ENCODE peak calls at places on chromosomes 3 and 15, in four cellular contexts. T, E, F and I are unnamed samples.

GRCh38 chr3:42045719-42046243 is 45.4 kb upstream of the TRAK1 start:
- DNase-seq in T (no peak), E (no peak), F (no peak), I (peak; percentile 81)

GRCh38 chr15:98703291-98703690 is 55.0 kb downstream of the IGF1R start:
- DNase-seq in T (no peak), E (no peak), F (no peak), I (no peak)

GRCh38 chr3:84175449-84175848 is 783.3 kb upstream of the CADM2 start:
- DNase-seq in T (no peak), E (no peak), F (no peak), I (no peak)

GRCh38 chr3:114383875-114384557 is 90.2 kb downstream of the TIGIT start:
- DNase-seq in T (peak; percentile 61), E (peak; percentile 47), F (peak; percentile 57), I (peak; percentile 60)

GRCh38 chr3:28590216-28590615 is 241.6 kb upstream of the AZI2 start:
- DNase-seq in T (no peak), E (no peak), F (no peak), I (no peak)

GRCh38 chr3:164459526-164460151 is 618.7 kb downstream of the SI start:
- DNase-seq in T (no peak), E (no peak), F (peak; percentile 38), I (no peak)

GRCh38 chr3:16480861-16481569 is 32.5 kb downstream of the RFTN1 start:
- DNase-seq in T (no peak), E (no peak), F (no peak), I (no peak)

GRCh38 chr3:65173841-65174240 is 486.0 kb upstream of the ADAMTS9 start:
- DNase-seq in T (no peak), E (no peak), F (no peak), I (no peak)

GRCh38 chr15:73686781-73687256 is 2.6 kb downstream of the CD276 start:
- DNase-seq in T (no peak), E (no peak), F (peak; percentile 25), I (no peak)

GRCh38 chr3:152330565-152330964 is 61.8 kb downstream of the MBNL1 start:
- DNase-seq in T (no peak), E (no peak), F (peak; percentile 75), I (no peak)

GRCh38 chr15:90563460-90563859 is 33.7 kb downstream of the CRTC3 start:
- DNase-seq in T (no peak), E (no peak), F (no peak), I (no peak)

GRCh38 chr15:57736591-57736990 is 30.1 kb downstream of the POLR2M start:
- DNase-seq in T (no peak), E (no peak), F (no peak), I (no peak)

GRCh38 chr3:73245459-73245858 is 184.0 kb downstream of the EBLN2 start:
- DNase-seq in T (no peak), E (no peak), F (no peak), I (no peak)

GRCh38 chr3:130276203-130276803 is 69.2 kb upstream of the COL6A5 start:
- DNase-seq in T (peak; percentile 65), E (peak; percentile 23), F (peak; percentile 70), I (peak; percentile 24)

GRCh38 chr3:156253150-156253549 is 132.8 kb downstream of the KCNAB1 start:
- DNase-seq in T (no peak), E (no peak), F (no peak), I (no peak)

GRCh38 chr15:37793851-37794250 is 140.6 kb upstream of the TMCO5A start:
- DNase-seq in T (peak; percentile 60), E (no peak), F (no peak), I (no peak)

GRCh38 chr15:98799461-98799971 is 151.2 kb downstream of the IGF1R start:
- DNase-seq in T (no peak), E (no peak), F (no peak), I (peak; percentile 52)

GRCh38 chr3:70264122-70264780 is 48.2 kb downstream of the MDFIC2 start:
- DNase-seq in T (no peak), E (no peak), F (no peak), I (peak; percentile 69)

GRCh38 chr3:127115691-127116351 is 77.1 kb upstream of the PRR23E start:
- DNase-seq in T (no peak), E (no peak), F (no peak), I (peak; percentile 50)

GRCh38 chr3:178342111-178342510 is 194.1 kb upstream of the KCNMB2 start:
- DNase-seq in T (no peak), E (no peak), F (no peak), I (no peak)

GRCh38 chr3:172166261-172166660 is 126.9 kb downstream of the FNDC3B start:
- DNase-seq in T (no peak), E (no peak), F (no peak), I (no peak)

GRCh38 chr3:68880632-68881031 is 51.7 kb downstream of the TAFA4 start:
- DNase-seq in T (no peak), E (no peak), F (no peak), I (no peak)

GRCh38 chr15:50685976-50686467 is 575 bp downstream of the TRPM7 start:
- DNase-seq in T (peak; percentile 70), E (no peak), F (peak; percentile 86), I (peak; percentile 38)

GRCh38 chr3:106006571-106006970 is 137.8 kb upstream of the CBLB start:
- DNase-seq in T (no peak), E (no peak), F (no peak), I (no peak)

GRCh38 chr3:161163297-161163696 is 57.8 kb upstream of the NMD3 start:
- DNase-seq in T (no peak), E (peak; percentile 79), F (peak; percentile 10), I (peak; percentile 39)

GRCh38 chr15:40307421-40308165 is at the start of gene PLCB2:
- DNase-seq in T (no peak), E (no peak), F (peak; percentile 55), I (peak; percentile 14)

GRCh38 chr3:190526787-190527767 is 13.2 kb downstream of the IL1RAP start:
- DNase-seq in T (no peak), E (no peak), F (no peak), I (peak; percentile 57)

GRCh38 chr15:28962851-28963710 is 77.3 kb downstream of the APBA2 start:
- DNase-seq in T (no peak), E (no peak), F (no peak), I (no peak)
- TF ChIP-seq ELF1 in T (no peak), E (no peak), F (no peak), I (no peak)

GRCh38 chr3:55207744-55208143 is 279.4 kb downstream of the WNT5A start:
- DNase-seq in T (no peak), E (no peak), F (no peak), I (no peak)
- TF ChIP-seq ELF1 in T (no peak), E (no peak), F (no peak), I (no peak)

GRCh38 chr3:39208463-39209055 is 16.2 kb upstream of the XIRP1 start:
- DNase-seq in T (peak; percentile 38), E (peak; percentile 54), F (peak; percentile 73), I (peak; percentile 21)
- TF ChIP-seq ELF1 in T (no peak), E (no peak), F (no peak), I (no peak)

DNA sequence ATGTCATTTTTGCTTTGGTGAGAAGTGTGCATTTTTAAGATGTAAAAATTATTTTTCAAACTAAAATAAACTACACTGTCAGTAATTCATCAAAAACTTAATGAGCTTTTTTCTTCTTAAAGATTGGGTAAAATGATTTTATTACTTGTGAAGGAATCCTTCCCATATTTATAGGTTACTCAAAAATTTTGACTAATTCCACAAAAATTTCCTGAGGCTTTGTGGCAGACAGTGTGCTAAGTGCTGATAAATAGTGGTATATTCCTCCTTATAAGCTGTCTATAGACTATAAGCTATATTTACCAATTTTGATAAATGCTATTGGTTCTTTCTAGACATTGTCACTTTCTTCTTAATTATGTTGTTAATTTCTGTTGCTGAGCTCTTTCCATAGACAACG is 284.5 kb upstream of the SEMA6D start:
- DNase-seq in T (no peak), E (no peak), F (no peak), I (no peak)
- TF ChIP-seq ELF1 in T (no peak), E (no peak), F (no peak), I (no peak)

GRCh38 chr3:135849827-135850226 is 115.7 kb upstream of the PPP2R3A start:
- DNase-seq in T (no peak), E (no peak), F (no peak), I (no peak)

GRCh38 chr3:135851201-135852061 is 114.1 kb upstream of the PPP2R3A start:
- DNase-seq in T (no peak), E (no peak), F (no peak), I (no peak)

GRCh38 chr3:135844381-135844780 is 121.1 kb upstream of the PPP2R3A start:
- DNase-seq in T (no peak), E (no peak), F (no peak), I (no peak)

GRCh38 chr3:135853981-135854380 is 111.5 kb upstream of the PPP2R3A start:
- DNase-seq in T (no peak), E (no peak), F (no peak), I (no peak)

DNA sequence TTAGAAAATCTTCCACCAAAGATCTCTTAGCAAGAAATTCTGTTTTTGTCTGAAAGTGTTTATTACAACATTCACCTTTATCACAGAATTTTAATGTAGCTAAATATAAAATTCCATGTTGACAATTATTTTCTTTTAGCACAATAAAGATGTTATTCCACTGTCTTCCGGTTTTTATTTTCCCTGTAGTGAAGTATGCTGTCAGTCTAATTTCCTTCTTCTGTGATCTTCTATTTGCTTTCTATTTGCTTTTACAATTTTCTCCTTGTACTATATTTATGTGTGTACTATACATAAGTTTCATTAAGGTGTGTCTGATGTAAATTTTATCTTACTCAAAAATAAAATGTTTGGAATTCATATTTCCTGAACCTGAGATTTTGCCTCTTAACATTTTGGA is 117.5 kb upstream of the PPP2R3A start:
- DNase-seq in T (no peak), E (no peak), F (no peak), I (no peak)
- TF ChIP-seq ELF1 in T (no peak), E (no peak), F (no peak), I (no peak)

GRCh38 chr3:125481786-125482185 is 38.2 kb downstream of the SNX4 start:
- DNase-seq in T (no peak), E (no peak), F (no peak), I (no peak)

GRCh38 chr3:125482406-125482805 is 37.6 kb downstream of the SNX4 start:
- DNase-seq in T (no peak), E (no peak), F (no peak), I (peak; percentile 16)

GRCh38 chr3:125478321-125478720 is 41.7 kb downstream of the SNX4 start:
- DNase-seq in T (no peak), E (no peak), F (no peak), I (no peak)

GRCh38 chr3:125479091-125479490 is 40.9 kb downstream of the SNX4 start:
- DNase-seq in T (no peak), E (no peak), F (no peak), I (no peak)

GRCh38 chr3:125480656-125481374 is 39.2 kb downstream of the SNX4 start:
- DNase-seq in T (no peak), E (no peak), F (no peak), I (no peak)
- TF ChIP-seq ELF1 in T (no peak), E (no peak), F (no peak), I (no peak)

DNA sequence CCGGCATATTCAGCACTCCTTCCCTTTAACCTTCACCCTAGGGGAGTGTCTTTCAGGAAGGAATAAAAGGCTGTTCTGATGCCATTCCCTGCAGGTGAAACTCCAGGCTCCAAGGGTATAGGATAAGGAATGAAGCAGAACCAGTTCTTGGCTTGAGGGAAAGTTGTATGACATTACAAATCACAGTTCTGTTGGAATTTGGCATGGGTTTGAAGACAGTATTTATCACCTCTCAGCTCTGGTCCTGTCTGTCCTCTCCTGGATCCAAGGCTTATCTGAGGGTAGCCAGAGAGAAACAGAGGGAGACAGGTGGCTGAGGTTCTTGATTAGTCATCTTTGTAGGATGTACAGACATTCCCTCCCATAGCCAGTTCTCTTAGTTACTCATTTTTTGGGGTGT is 37.1 kb downstream of the RAB11A start:
- DNase-seq in T (no peak), E (no peak), F (peak; percentile 27), I (no peak)
- TF ChIP-seq ELF1 in T (no peak), E (no peak), F (no peak), I (no peak)